ENCODE peak calls at places on chromosomes 4 and X, in five cellular contexts. T is gastrocnemius medialis, A is MM.1S, W is stomach, O is astrocyte. B is an unnamed sample.

GRCh38 chr4:153468587-153468986 is 2.4 kb downstream of the TMEM131L start:
- DNase-seq in T (no peak), A (no peak), W (no peak), O (no peak), B (no peak)

GRCh38 chrX:85244411-85245210 is 820 bp downstream of the ZNF711 start:
- DNase-seq in T (no peak), A (no peak), W (no peak), O (peak), B (no peak)

GRCh38 chr4:3525532-3526430 is 6.4 kb downstream of the LRPAP1 start:
- DNase-seq in T (no peak), A (no peak), W (no peak), O (no peak), B (no peak)

GRCh38 chr4:156615066-156615514 is 356.5 kb downstream of the PDGFC start:
- DNase-seq in T (no peak), A (no peak), W (no peak), O (peak), B (no peak)

GRCh38 chr4:147793569-147793968 is 61.7 kb downstream of the ARHGAP10 start:
- DNase-seq in T (no peak), A (no peak), W (no peak), O (no peak), B (no peak)

GRCh38 chr4:54005475-54005874 is 58.9 kb downstream of the CHIC2 start:
- DNase-seq in T (no peak), A (peak), W (no peak), O (no peak), B (no peak)

GRCh38 chrX:119757979-119758681 is at the start of gene SOWAHD:
- DNase-seq in T (no peak), A (peak), W (peak), O (no peak), B (no peak)

GRCh38 chr4:37567781-37568180 is 118.4 kb downstream of the RELL1 start:
- DNase-seq in T (no peak), A (no peak), W (no peak), O (no peak), B (no peak)

GRCh38 chr4:180960758-180961401 is 1282.3 kb upstream of the TENM3 start:
- DNase-seq in T (no peak), A (no peak), W (no peak), O (no peak), B (no peak)

GRCh38 chrX:21717802-21718201 is 40.1 kb downstream of the SMPX start:
- DNase-seq in T (no peak), A (no peak), W (no peak), O (no peak), B (no peak)

DNA sequence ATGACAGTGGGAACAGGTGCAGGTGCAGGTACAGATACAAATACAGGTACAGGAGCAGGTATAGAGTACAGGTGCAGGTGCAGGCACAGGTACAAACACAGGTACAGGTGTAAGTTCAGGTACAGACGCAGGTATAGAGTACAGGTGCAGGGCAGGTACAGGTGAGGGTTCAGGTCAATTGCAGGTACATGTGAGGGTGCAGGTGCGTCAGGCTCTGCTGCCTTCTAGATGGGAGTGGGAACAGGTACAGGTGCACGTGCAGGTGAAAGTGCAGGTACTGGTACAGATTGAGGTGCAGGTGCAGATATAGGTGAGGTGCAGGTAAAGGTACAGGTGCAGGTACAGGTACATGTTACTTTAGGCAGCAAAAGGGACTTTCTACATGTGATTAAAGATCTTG is 85.7 kb downstream of the CRLF2 start:
- DNase-seq in T (no peak), A (no peak), W (no peak), O (no peak), B (no peak)
- H3K4me3 ChIP-seq in T (no peak), A (no peak), W (no peak), O (no peak), B (no peak)

DNA sequence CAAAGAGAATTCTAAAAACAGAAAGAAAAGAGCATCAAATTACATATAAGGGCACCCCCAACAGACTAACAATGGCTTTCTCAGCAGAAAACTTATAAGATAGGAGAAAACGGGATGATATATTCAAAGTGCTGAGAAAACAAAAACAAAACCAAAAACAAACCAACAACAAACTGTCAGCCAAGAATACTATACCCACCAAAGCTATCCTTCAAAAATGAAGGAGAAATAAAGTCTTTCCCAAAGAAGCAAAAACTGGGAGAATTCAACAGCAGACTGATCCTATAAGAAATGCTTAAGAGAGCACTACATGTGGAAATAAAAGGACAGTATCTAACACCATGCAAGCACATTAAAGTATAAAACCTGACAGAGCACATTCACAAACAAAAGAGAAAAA is 168.6 kb downstream of the NEK1 start:
- DNase-seq in T (no peak), A (no peak), W (no peak), O (no peak), B (no peak)
- TF ChIP-seq CTCF in T (no peak), A (no peak), W (no peak), O (no peak), B (no peak)

GRCh38 chr4:140645614-140646412 is 77.1 kb upstream of the UCP1 start:
- DNase-seq in T (no peak), A (no peak), W (no peak), O (no peak), B (no peak)

GRCh38 chr4:140642674-140643437 is 74.1 kb upstream of the UCP1 start:
- DNase-seq in T (no peak), A (no peak), W (no peak), O (no peak), B (no peak)

GRCh38 chr4:140645196-140645595 is 76.4 kb upstream of the UCP1 start:
- DNase-seq in T (no peak), A (no peak), W (no peak), O (no peak), B (no peak)

GRCh38 chr4:140643571-140644055 is 74.9 kb upstream of the UCP1 start:
- DNase-seq in T (no peak), A (no peak), W (no peak), O (no peak), B (no peak)

DNA sequence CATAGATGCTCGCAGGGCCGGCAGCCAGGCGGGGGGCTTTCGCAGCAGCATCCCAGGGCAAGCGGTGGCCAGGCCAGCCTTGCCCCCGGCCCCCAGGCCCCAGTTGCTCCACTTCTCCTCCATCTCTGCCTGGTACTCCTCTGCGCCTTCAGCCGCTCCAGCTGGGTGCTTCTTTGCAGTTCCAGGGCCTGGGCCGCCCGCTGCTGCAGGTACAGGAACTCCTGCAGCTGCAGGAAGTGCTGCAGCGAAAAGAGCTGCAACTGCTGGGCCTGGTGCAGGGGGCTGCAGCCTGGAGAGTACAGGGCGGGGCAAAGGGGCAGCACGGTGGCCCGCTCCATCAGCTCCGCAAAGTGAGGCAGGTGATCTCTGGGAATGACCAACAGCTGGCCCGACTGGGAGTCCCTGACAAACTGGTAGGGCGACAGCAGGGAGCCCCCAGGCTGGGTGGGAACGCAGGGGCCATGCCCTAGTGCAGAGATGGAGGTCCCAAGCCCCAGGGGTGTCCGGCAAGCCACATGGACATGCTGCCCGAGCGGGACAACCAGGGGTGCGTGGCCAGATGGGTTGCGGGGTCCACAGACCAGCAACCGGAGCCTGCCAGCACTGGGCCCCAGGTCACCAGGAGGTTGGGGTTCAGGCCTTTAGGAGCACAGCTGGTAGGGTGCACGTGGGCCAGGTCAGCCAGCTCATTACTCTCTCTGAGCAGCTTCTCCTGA is 75.9 kb upstream of the UCP1 start:
- DNase-seq in T (no peak), A (no peak), W (no peak), O (no peak), B (no peak)
- H3K4me3 ChIP-seq in T (no peak), A (no peak), W (no peak), O (no peak), B (no peak)

GRCh38 chr4:150591284-150591874 is 9.4 kb downstream of the MAB21L2 start:
- DNase-seq in T (no peak), A (no peak), W (no peak), O (no peak), B (no peak)
- TF ChIP-seq CTCF in T (no peak), A (no peak), W (no peak), O (no peak), B (no peak)

B was measured in GM12864.